ENCODE peak calls at places on chromosomes 13 and 19, in five cellular contexts. O is aorta; K is CD8-positive, alpha-beta T cell; M is heart left ventricle; C is adrenal gland. Z is an unnamed sample. For H3K9me3, the result is how much of the 10 kb centered on the place peaks cover.

GRCh38 chr19:45235485-45235884 is 9.7 kb downstream of the EXOC3L2 start:
- DNase-seq in O (no peak), M (no peak), C (no peak), K (no peak), Z (no peak)

GRCh38 chr19:46748325-46749109 is 2.3 kb upstream of the STRN4 start:
- DNase-seq in O (peak), C (peak), M (no peak), K (peak), Z (peak)

GRCh38 chr13:79895416-79895815 is 414.5 kb downstream of the NDFIP2 start:
- DNase-seq in K (no peak), C (no peak), M (no peak), O (no peak), Z (no peak)

GRCh38 chr13:72023895-72024294 is 156.9 kb upstream of the DACH1 start:
- DNase-seq in M (no peak), K (no peak), C (no peak), O (no peak), Z (no peak)

GRCh38 chr19:19653597-19654147 is 9.8 kb downstream of the ATP13A1 start:
- DNase-seq in C (no peak), M (no peak), K (no peak), O (no peak), Z (no peak)

GRCh38 chr13:97133554-97133953 is 88.6 kb upstream of the MBNL2 start:
- DNase-seq in M (no peak), O (no peak), K (no peak), C (no peak), Z (no peak)

GRCh38 chr19:39846176-39846677 is at the start of gene FBL:
- DNase-seq in O (peak), M (peak), C (peak), K (peak), Z (peak)

GRCh38 chr13:39604736-39605135 is 1.7 kb upstream of the LHFPL6 start:
- DNase-seq in M (no peak), K (no peak), O (no peak), C (no peak), Z (no peak)

GRCh38 chr13:73865027-73865426 is 269.2 kb downstream of the KLF12 start:
- DNase-seq in O (no peak), M (no peak), C (no peak), K (no peak), Z (no peak)

GRCh38 chr19:21604941-21605548 is 99.6 kb downstream of the ZNF429 start:
- DNase-seq in K (no peak), M (no peak), O (no peak), C (peak), Z (no peak)

GRCh38 chr19:41431426-41432386 is 4.5 kb upstream of the B3GNT8 start:
- DNase-seq in O (no peak), M (peak), K (no peak), C (peak), Z (no peak)

GRCh38 chr13:113623491-113624234 is 34.3 kb downstream of the ATP4B start:
- DNase-seq in O (peak), M (peak), C (no peak), K (no peak), Z (no peak)

GRCh38 chr19:9345005-9345404 is 17.8 kb upstream of the ZNF177 start:
- DNase-seq in O (no peak), K (no peak), M (no peak), C (no peak), Z (no peak)
- H3K9me3 ChIP-seq in O (under half), K (half or more), M (half or more), C (half or more), Z (under half)

GRCh38 chr19:51946602-51947001 is 19.3 kb downstream of the ZNF613 start:
- DNase-seq in K (no peak), O (no peak), M (no peak), C (no peak), Z (no peak)

GRCh38 chr19:51944798-51945552 is 17.7 kb downstream of the ZNF613 start:
- DNase-seq in K (no peak), C (no peak), M (no peak), O (no peak), Z (no peak)

GRCh38 chr19:51948979-51949378 is 21.7 kb downstream of the ZNF613 start:
- DNase-seq in M (peak), O (peak), C (peak), K (no peak), Z (no peak)
- H3K9me3 ChIP-seq in M (half or more), O (under half), C (under half), K (half or more), Z (under half)

GRCh38 chr13:110978390-110978789 is 63.5 kb upstream of the ANKRD10 start:
- DNase-seq in K (no peak), O (no peak), M (no peak), C (no peak), Z (no peak)
- H3K9me3 ChIP-seq in K (under half), O (under half), M (under half), C (under half), Z (under half)

GRCh38 chr13:103794526-103794925 is 728.3 kb upstream of the SLC10A2 start:
- DNase-seq in K (no peak), O (no peak), C (no peak), M (no peak), Z (no peak)

GRCh38 chr13:103799028-103799427 is 732.8 kb upstream of the SLC10A2 start:
- DNase-seq in K (no peak), O (no peak), M (no peak), C (no peak), Z (no peak)

DNA sequence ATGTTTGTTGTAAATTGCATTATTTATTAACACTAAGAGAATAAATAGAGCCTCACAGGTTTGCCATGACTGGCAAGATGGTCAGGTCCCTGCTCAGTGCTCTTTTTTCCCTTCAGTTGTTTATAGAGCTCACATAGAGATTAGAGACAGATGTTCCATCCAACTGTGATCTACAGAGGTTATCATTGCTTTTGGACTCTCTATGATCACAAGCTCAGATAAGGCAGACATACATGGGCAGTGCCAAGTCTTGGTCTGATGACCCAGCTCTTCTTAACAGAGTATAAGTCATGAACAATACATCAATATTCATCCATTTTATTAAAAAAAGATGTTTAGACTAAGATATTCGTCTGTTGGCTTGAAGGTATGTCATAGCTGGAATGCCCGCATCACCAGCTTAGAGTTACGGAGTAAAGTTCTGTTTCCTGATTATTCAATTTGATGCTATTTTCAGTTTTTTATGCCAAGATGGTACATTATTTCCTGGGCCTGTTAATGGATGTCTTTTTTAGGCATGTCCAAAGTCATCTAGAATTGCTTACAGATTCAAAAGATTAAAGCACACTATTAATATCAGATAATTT is 729.8 kb upstream of the SLC10A2 start:
- DNase-seq in O (no peak), K (no peak), M (no peak), C (no peak), Z (no peak)
- H3K9me3 ChIP-seq in O (under half), K (under half), M (under half), C (under half), Z (under half)

GRCh38 chr19:23521471-23521870 is 126.2 kb upstream of the ZNF91 start:
- DNase-seq in M (no peak), K (no peak), C (no peak), O (no peak), Z (no peak)
- H3K9me3 ChIP-seq in M (under half), K (under half), C (under half), O (under half), Z (under half)

DNA sequence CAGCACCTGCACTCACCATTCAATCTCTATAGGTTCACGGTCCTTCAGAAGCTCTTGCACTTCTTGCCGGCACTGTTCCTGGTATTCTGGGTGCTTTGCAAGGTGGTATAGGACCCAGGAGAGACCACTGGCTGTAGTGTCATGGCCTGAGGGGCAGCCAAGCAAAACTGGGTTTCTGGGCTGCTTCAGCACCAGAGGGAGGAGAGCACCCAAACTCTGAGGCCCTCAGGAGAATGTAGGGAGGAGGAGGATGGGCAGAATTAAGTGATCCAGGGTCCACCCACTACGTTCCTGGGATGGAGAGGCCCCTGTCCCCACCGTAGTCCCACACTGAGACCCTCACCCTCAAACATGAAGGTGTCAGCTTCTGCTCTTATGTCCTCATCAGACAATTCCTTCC is 12.3 kb downstream of the CYP4F11 start:
- DNase-seq in C (no peak), K (no peak), M (no peak), O (no peak), Z (no peak)
- H3K9me3 ChIP-seq in C (under half), K (under half), M (under half), O (under half), Z (under half)